ENCODE peak calls at places on chromosomes 13 and 19, in eight cellular contexts. E, F, V, K, H, O, G and D are unnamed samples.
A peak's percentile ranks its signal among the peaks of the same experiment; 100 is the strongest.

GRCh38 chr19:46350758-46351159 is 3.9 kb downstream of the PPP5C start:
- DNase-seq in E (no peak), F (no peak), V (no peak), K (no peak), H (no peak), O (no peak), G (no peak), D (no peak)

GRCh38 chr19:1079566-1080111 is 12.7 kb downstream of the ARHGAP45 start:
- DNase-seq in E (no peak), F (no peak), V (no peak), K (no peak), H (no peak), O (no peak), G (no peak), D (no peak)

GRCh38 chr19:33438016-33438671 is 64.6 kb downstream of the CEBPG start:
- DNase-seq in E (peak; percentile 17), F (no peak), V (no peak), K (no peak), H (no peak), O (no peak), G (no peak), D (peak; percentile 9)

GRCh38 chr13:82654851-82655517 is 1227.3 kb downstream of the SLITRK1 start:
- DNase-seq in E (peak; percentile 73), F (no peak), V (peak; percentile 12), K (no peak), H (peak; percentile 26), O (no peak), G (no peak), D (peak; percentile 37)

GRCh38 chr19:4376991-4377781 is 23.2 kb downstream of the SH3GL1 start:
- DNase-seq in E (peak; percentile 46), F (no peak), V (no peak), K (no peak), H (peak; percentile 72), O (no peak), G (no peak), D (peak; percentile 82)

GRCh38 chr13:38758278-38758677 is 71.4 kb downstream of the FREM2 start:
- DNase-seq in E (no peak), F (no peak), V (no peak), K (no peak), H (no peak), O (no peak), G (no peak), D (no peak)

GRCh38 chr13:51950722-51951121 is 60.5 kb downstream of the ATP7B start:
- DNase-seq in E (no peak), F (no peak), V (no peak), K (no peak), H (peak; percentile 63), O (no peak), G (no peak), D (no peak)

GRCh38 chr19:7287716-7288115 is 6.5 kb downstream of the INSR start:
- DNase-seq in E (no peak), F (no peak), V (no peak), K (no peak), H (no peak), O (no peak), G (no peak), D (peak; percentile 70)

GRCh38 chr13:113114511-113115362 is 7.9 kb upstream of the F10 start:
- DNase-seq in E (no peak), F (no peak), V (no peak), K (no peak), H (no peak), O (no peak), G (no peak), D (no peak)

GRCh38 chr19:57689750-57690149 is 8.0 kb downstream of the ZNF551 start:
- DNase-seq in E (no peak), F (no peak), V (no peak), K (no peak), H (no peak), O (no peak), G (no peak), D (peak; percentile 42)

GRCh38 chr13:102856603-102857002 is 10.8 kb downstream of the ERCC5 start:
- DNase-seq in E (peak; percentile 40), F (no peak), V (no peak), K (no peak), H (peak; percentile 45), O (no peak), G (no peak), D (peak; percentile 69)

GRCh38 chr19:37933965-37934364 is 27.0 kb downstream of the SIPA1L3 start:
- DNase-seq in E (peak; percentile 59), F (no peak), V (no peak), K (no peak), H (no peak), O (no peak), G (no peak), D (peak; percentile 9)

GRCh38 chr19:39848392-39848791 is 2.2 kb upstream of the FBL start:
- DNase-seq in E (no peak), F (no peak), V (no peak), K (no peak), H (no peak), O (no peak), G (no peak), D (no peak)

GRCh38 chr13:30044932-30045331 is 194.5 kb upstream of the UBL3 start:
- DNase-seq in E (no peak), F (no peak), V (no peak), K (no peak), H (no peak), O (no peak), G (no peak), D (no peak)

GRCh38 chr19:41563847-41564514 is 12.0 kb upstream of the CEACAM21 start:
- DNase-seq in E (no peak), F (no peak), V (no peak), K (no peak), H (no peak), O (no peak), G (no peak), D (no peak)

GRCh38 chr19:45591004-45591637 is 6.5 kb upstream of the OPA3 start:
- DNase-seq in E (no peak), F (no peak), V (no peak), K (no peak), H (no peak), O (no peak), G (no peak), D (peak; percentile 31)

GRCh38 chr19:9727644-9728043 is 40.9 kb downstream of the ZNF846 start:
- DNase-seq in E (no peak), F (no peak), V (no peak), K (no peak), H (no peak), O (no peak), G (no peak), D (no peak)

GRCh38 chr19:3607398-3608078 is 863 bp upstream of the TBXA2R start:
- DNase-seq in E (peak; percentile 25), F (no peak), V (no peak), K (no peak), H (peak; percentile 59), O (no peak), G (no peak), D (peak; percentile 68)

GRCh38 chr13:83151308-83151660 is 731.0 kb downstream of the SLITRK1 start:
- DNase-seq in E (peak; percentile 22), F (no peak), V (peak; percentile 16), K (no peak), H (no peak), O (no peak), G (no peak), D (no peak)

GRCh38 chr13:48583859-48584311 is 51.0 kb upstream of the RCBTB2 start:
- DNase-seq in E (no peak), F (no peak), V (no peak), K (no peak), H (no peak), O (no peak), G (no peak), D (no peak)

GRCh38 chr19:12314553-12314952 is 18.9 kb downstream of the ZNF563 start:
- DNase-seq in E (no peak), F (no peak), V (no peak), K (no peak), H (no peak), O (no peak), G (no peak), D (peak; percentile 6)

GRCh38 chr13:20425819-20426219 is 99.8 kb downstream of the CRYL1 start:
- DNase-seq in E (no peak), F (no peak), V (no peak), K (no peak), H (no peak), O (no peak), G (no peak), D (peak; percentile 78)

GRCh38 chr13:102707465-102707864 is 12.6 kb upstream of the METTL21C start:
- DNase-seq in E (peak; percentile 96), F (no peak), V (peak; percentile 94), K (no peak), H (peak; percentile 87), O (no peak), G (no peak), D (peak; percentile 88)

GRCh38 chr13:104586010-104586746 is 1520.0 kb upstream of the SLC10A2 start:
- DNase-seq in E (no peak), F (no peak), V (no peak), K (no peak), H (peak; percentile 43), O (no peak), G (no peak), D (peak; percentile 29)

GRCh38 chr19:49787746-49788145 is 20.9 kb downstream of the AP2A1 start:
- DNase-seq in E (no peak), F (no peak), V (no peak), K (no peak), H (no peak), O (no peak), G (no peak), D (no peak)

GRCh38 chr19:48961051-48961649 is 4.0 kb upstream of the FTL start:
- DNase-seq in E (no peak), F (no peak), V (no peak), K (no peak), H (no peak), O (no peak), G (no peak), D (no peak)

GRCh38 chr19:46299004-46299509 is 2.2 kb downstream of the HIF3A start:
- DNase-seq in E (peak; percentile 57), F (no peak), V (peak; percentile 28), K (peak; percentile 47), H (peak; percentile 76), O (no peak), G (no peak), D (peak; percentile 79)

GRCh38 chr13:25335856-25336255 is 34.4 kb downstream of the NUP58 start:
- DNase-seq in E (peak; percentile 11), F (no peak), V (no peak), K (no peak), H (no peak), O (no peak), G (no peak), D (no peak)

GRCh38 chr19:1843116-1843515 is 5.2 kb downstream of the REXO1 start:
- DNase-seq in E (no peak), F (no peak), V (no peak), K (no peak), H (no peak), O (no peak), G (no peak), D (no peak)

GRCh38 chr13:36512771-36513170 is 80.5 kb downstream of the CCNA1 start:
- DNase-seq in E (no peak), F (no peak), V (no peak), K (no peak), H (no peak), O (no peak), G (no peak), D (no peak)

GRCh38 chr19:7528192-7528519 is 5.7 kb downstream of the MCOLN1 start:
- DNase-seq in E (no peak), F (no peak), V (no peak), K (no peak), H (no peak), O (no peak), G (no peak), D (no peak)

GRCh38 chr19:56301152-56301551 is 13.5 kb downstream of the ZSCAN5A start:
- DNase-seq in E (no peak), F (no peak), V (no peak), K (no peak), H (peak; percentile 11), O (no peak), G (no peak), D (no peak)

GRCh38 chr19:41265376-41266153 is 1.4 kb downstream of the HNRNPUL1 start:
- DNase-seq in E (peak; percentile 34), F (no peak), V (no peak), K (no peak), H (peak; percentile 33), O (no peak), G (no peak), D (peak; percentile 40)

GRCh38 chr13:91620670-91621141 is 222.3 kb downstream of the GPC5 start:
- DNase-seq in E (no peak), F (no peak), V (no peak), K (no peak), H (no peak), O (no peak), G (no peak), D (no peak)